ENCODE peak calls at places on chromosomes 3 and 15, in eight cellular contexts. H is GM13976; B is astrocyte of the spinal cord; E is stimulated activated CD8-positive, alpha-beta memory T cell treated with anti-CD3 and anti-CD28 coated beads, Interleukin-12 subunit alpha, Interleukin-12 subunit beta, amount 100 ng/mL, for 4 hours; P is colonic mucosa; K is KBM-7; U is activated T-helper 1 cell treated with anti-CD3 and anti-CD28 coated beads, Interleukin-2, amount 50 U/mL, for 16 hours; C is Panc1. S is an unnamed sample.

GRCh38 chr15:76006136-76006778 is 6.0 kb downstream of the NRG4 start:
- DNase-seq in H (no peak), B (no peak), E (no peak), P (no peak), K (peak), U (no peak), C (no peak), S (no peak)

GRCh38 chr15:60916674-60917468 is 312.2 kb downstream of the RORA start:
- DNase-seq in H (peak), B (peak), E (peak), P (peak), K (peak), U (peak), C (peak), S (peak)

GRCh38 chr3:125067225-125067624 is 11.4 kb upstream of the HEG1 start:
- DNase-seq in H (no peak), B (no peak), E (no peak), P (no peak), K (no peak), U (no peak), C (no peak), S (no peak)

GRCh38 chr15:80242132-80242769 is 9.8 kb downstream of the CTXND1 start:
- DNase-seq in H (peak), B (no peak), E (no peak), P (no peak), K (peak), U (no peak), C (no peak), S (peak)

GRCh38 chr3:15161113-15161512 is 44.9 kb upstream of the CAPN7 start:
- DNase-seq in H (no peak), B (no peak), E (no peak), P (no peak), K (no peak), U (no peak), C (no peak), S (no peak)

GRCh38 chr3:52220380-52221026 is 4.9 kb downstream of the TLR9 start:
- DNase-seq in H (peak), B (peak), E (peak), P (peak), K (peak), U (peak), C (peak), S (peak)

GRCh38 chr15:64162478-64162868 is 349 bp downstream of the PPIB start:
- DNase-seq in H (no peak), B (no peak), E (no peak), P (no peak), K (no peak), U (peak), C (no peak), S (no peak)

GRCh38 chr3:5650303-5650702 is 462.8 kb downstream of the EDEM1 start:
- DNase-seq in H (no peak), B (no peak), E (no peak), P (no peak), K (no peak), U (no peak), C (no peak), S (no peak)

GRCh38 chr3:18238721-18239331 is 186.3 kb downstream of the SATB1 start:
- DNase-seq in H (no peak), B (peak), E (no peak), P (no peak), K (no peak), U (no peak), C (no peak), S (no peak)

GRCh38 chr15:74836846-74837245 is 6.1 kb downstream of the ULK3 start:
- DNase-seq in H (no peak), B (no peak), E (no peak), P (no peak), K (no peak), U (no peak), C (no peak), S (no peak)

GRCh38 chr3:120780977-120781376 is 38.4 kb downstream of the GTF2E1 start:
- DNase-seq in H (peak), B (peak), E (no peak), P (peak), K (no peak), U (no peak), C (peak), S (no peak)

GRCh38 chr3:184284696-184285095 is 8.9 kb downstream of the ECE2 start:
- DNase-seq in H (peak), B (peak), E (no peak), P (peak), K (peak), U (no peak), C (no peak), S (peak)

GRCh38 chr3:95327478-95327877 is 1264.6 kb downstream of the NSUN3 start:
- DNase-seq in H (no peak), B (no peak), E (no peak), P (no peak), K (no peak), U (no peak), C (no peak), S (no peak)

GRCh38 chr3:158725348-158725966 is 6.8 kb downstream of the RARRES1 start:
- DNase-seq in H (no peak), B (peak), E (no peak), P (peak), K (no peak), U (no peak), C (peak), S (peak)

GRCh38 chr3:143650827-143651226 is 197.4 kb downstream of the SLC9A9 start:
- DNase-seq in H (no peak), B (no peak), E (no peak), P (no peak), K (no peak), U (no peak), C (no peak), S (no peak)

GRCh38 chr3:47225310-47225906 is 57.2 kb downstream of the KIF9 start:
- DNase-seq in H (peak), B (peak), E (no peak), P (no peak), K (peak), U (no peak), C (no peak), S (no peak)

GRCh38 chr15:59290311-59291213 is 82.1 kb downstream of the MYO1E start:
- DNase-seq in H (peak), B (no peak), E (no peak), P (no peak), K (no peak), U (no peak), C (no peak), S (no peak)

GRCh38 chr15:87461621-87462020 is 794.9 kb downstream of the NTRK3 start:
- DNase-seq in H (no peak), B (no peak), E (no peak), P (no peak), K (no peak), U (no peak), C (no peak), S (no peak)

GRCh38 chr3:159472611-159473010 is 516.0 kb upstream of the IL12A start:
- DNase-seq in H (no peak), B (no peak), E (no peak), P (no peak), K (no peak), U (no peak), C (no peak), S (no peak)

GRCh38 chr3:138458774-138459499 is 24.5 kb downstream of the ESYT3 start:
- DNase-seq in H (no peak), B (no peak), E (no peak), P (no peak), K (no peak), U (no peak), C (no peak), S (no peak)

GRCh38 chr3:16433701-16434151 is 79.8 kb downstream of the RFTN1 start:
- DNase-seq in H (peak), B (no peak), E (no peak), P (no peak), K (no peak), U (no peak), C (no peak), S (no peak)

GRCh38 chr15:93476491-93477176 is 387.6 kb upstream of the RGMA start:
- DNase-seq in H (no peak), B (no peak), E (no peak), P (no peak), K (no peak), U (no peak), C (no peak), S (no peak)

GRCh38 chr15:70669966-70670658 is 93.2 kb downstream of the UACA start:
- DNase-seq in H (no peak), B (no peak), E (no peak), P (peak), K (no peak), U (no peak), C (no peak), S (peak)

GRCh38 chr3:48086736-48087470 is 70.7 kb upstream of the MAP4 start:
- DNase-seq in H (no peak), B (peak), E (no peak), P (no peak), K (peak), U (no peak), C (peak), S (no peak)

GRCh38 chr3:53833053-53833645 is 13.1 kb downstream of the CHDH start:
- DNase-seq in H (no peak), B (no peak), E (no peak), P (no peak), K (no peak), U (no peak), C (no peak), S (no peak)

GRCh38 chr15:50813089-50813488 is 47.6 kb upstream of the SPPL2A start:
- DNase-seq in H (no peak), B (no peak), E (no peak), P (no peak), K (no peak), U (no peak), C (no peak), S (no peak)

GRCh38 chr3:57434041-57434440 is 110.1 kb downstream of the DNAH12 start:
- DNase-seq in H (no peak), B (peak), E (no peak), P (no peak), K (peak), U (no peak), C (no peak), S (peak)

GRCh38 chr3:182618085-182618732 is 175.1 kb upstream of the ATP11B start:
- DNase-seq in H (no peak), B (peak), E (no peak), P (no peak), K (peak), U (no peak), C (peak), S (peak)

GRCh38 chr3:114519415-114519814 is 225.6 kb downstream of the TIGIT start:
- DNase-seq in H (no peak), B (peak), E (no peak), P (no peak), K (no peak), U (no peak), C (no peak), S (peak)

GRCh38 chr3:126130081-126130855 is 46.3 kb upstream of the SLC41A3 start:
- DNase-seq in H (no peak), B (no peak), E (no peak), P (peak), K (no peak), U (no peak), C (no peak), S (peak)

S was measured in small intestine.